ENCODE peak calls at places on chromosomes 3 and 15, in six cellular contexts. T, W, C, M, L and Q are unnamed samples.
A peak's percentile ranks its signal among the peaks of the same experiment; 100 is the strongest.

GRCh38 chr15:70964058-70964457 is 71.4 kb downstream of the LRRC49 start:
- DNase-seq in T (no peak), W (no peak), C (no peak), M (no peak), L (no peak), Q (no peak)

GRCh38 chr3:63029921-63030320 is 154.7 kb upstream of the CADPS start:
- DNase-seq in T (no peak), W (no peak), C (no peak), M (no peak), L (no peak), Q (no peak)

GRCh38 chr15:95295905-95296618 is 1034.4 kb upstream of the NR2F2 start:
- DNase-seq in T (no peak), W (no peak), C (no peak), M (no peak), L (no peak), Q (peak; percentile 73)

GRCh38 chr3:46442591-46443530 is 21.8 kb downstream of the LTF start:
- DNase-seq in T (no peak), W (peak; percentile 32), C (no peak), M (no peak), L (no peak), Q (no peak)

GRCh38 chr3:197501496-197501878 is 54.3 kb downstream of the BDH1 start:
- DNase-seq in T (no peak), W (no peak), C (no peak), M (peak; percentile 60), L (no peak), Q (peak; percentile 51)

GRCh38 chr3:122858373-122858772 is 63.5 kb downstream of the SLC49A4 start:
- DNase-seq in T (no peak), W (no peak), C (no peak), M (no peak), L (no peak), Q (peak; percentile 42)

GRCh38 chr15:69660658-69661405 is 208.2 kb downstream of the RPLP1 start:
- DNase-seq in T (no peak), W (no peak), C (no peak), M (no peak), L (no peak), Q (no peak)

GRCh38 chr3:64150527-64151238 is 74.6 kb downstream of the PRICKLE2 start:
- DNase-seq in T (peak; percentile 72), W (no peak), C (no peak), M (peak; percentile 87), L (peak; percentile 59), Q (peak; percentile 44)

GRCh38 chr15:100891316-100892012 is 11.8 kb downstream of the ALDH1A3 start:
- DNase-seq in T (no peak), W (no peak), C (no peak), M (no peak), L (no peak), Q (peak; percentile 37)

GRCh38 chr3:19543212-19543841 is 390.7 kb downstream of the EFHB start:
- DNase-seq in T (no peak), W (no peak), C (no peak), M (no peak), L (no peak), Q (no peak)

GRCh38 chr3:98778852-98779379 is 15.8 kb downstream of the ST3GAL6 start:
- DNase-seq in T (no peak), W (no peak), C (no peak), M (no peak), L (no peak), Q (peak; percentile 96)

GRCh38 chr15:70153948-70154439 is 56.3 kb upstream of the TLE3 start:
- DNase-seq in T (no peak), W (no peak), C (no peak), M (no peak), L (no peak), Q (no peak)

GRCh38 chr3:10941972-10942371 is 50.6 kb upstream of the SLC6A1 start:
- DNase-seq in T (no peak), W (no peak), C (peak; percentile 56), M (no peak), L (no peak), Q (peak; percentile 25)

GRCh38 chr3:126419886-126420786 is 25.4 kb downstream of the CFAP100 start:
- DNase-seq in T (no peak), W (no peak), C (no peak), M (no peak), L (no peak), Q (no peak)

GRCh38 chr3:30894521-30895289 is at the start of gene GADL1:
- DNase-seq in T (peak; percentile 60), W (no peak), C (peak; percentile 48), M (no peak), L (peak; percentile 78), Q (peak; percentile 28)

GRCh38 chr3:142279965-142280590 is 54.7 kb upstream of the GK5 start:
- DNase-seq in T (peak; percentile 65), W (peak; percentile 8), C (peak; percentile 49), M (peak; percentile 78), L (no peak), Q (peak; percentile 79)

GRCh38 chr3:42957573-42957972 is 21.5 kb upstream of the GASK1A start:
- DNase-seq in T (no peak), W (no peak), C (no peak), M (no peak), L (no peak), Q (no peak)